ENCODE peak calls at places on chromosomes 16 and 17, in six cellular contexts. Y is mucosa of descending colon, P is GM06990, S is K562, R is AG04450, G is RWPE1. E is an unnamed sample.

GRCh38 chr17:75457047-75457654 is 716 bp downstream of the TMEM94 start:
- DNase-seq in Y (peak), P (no peak), S (no peak), R (no peak), G (no peak), E (peak)

GRCh38 chr17:55420067-55420775 is 1.4 kb downstream of the MMD start:
- DNase-seq in Y (peak), P (peak), S (no peak), R (no peak), G (no peak), E (no peak)

GRCh38 chr16:21036471-21036870 is 114.2 kb downstream of the DNAH3 start:
- DNase-seq in Y (no peak), P (no peak), S (no peak), R (no peak), G (no peak), E (no peak)

GRCh38 chr16:2200313-2200712 is 3.9 kb upstream of the CASKIN1 start:
- DNase-seq in Y (no peak), P (no peak), S (no peak), R (no peak), G (no peak), E (no peak)

GRCh38 chr16:25679468-25680010 is 12.2 kb upstream of the HS3ST4 start:
- DNase-seq in Y (no peak), P (no peak), S (no peak), R (no peak), G (no peak), E (no peak)

GRCh38 chr16:85681255-85681654 is 7.5 kb downstream of the GINS2 start:
- DNase-seq in Y (peak), P (no peak), S (no peak), R (no peak), G (no peak), E (no peak)

GRCh38 chr17:65455972-65456343 is 105.5 kb downstream of the AXIN2 start:
- DNase-seq in Y (peak), P (no peak), S (no peak), R (no peak), G (no peak), E (no peak)

GRCh38 chr16:69234460-69234859 is 47.5 kb downstream of the SNTB2 start:
- DNase-seq in Y (no peak), P (no peak), S (no peak), R (no peak), G (no peak), E (no peak)

DNA sequence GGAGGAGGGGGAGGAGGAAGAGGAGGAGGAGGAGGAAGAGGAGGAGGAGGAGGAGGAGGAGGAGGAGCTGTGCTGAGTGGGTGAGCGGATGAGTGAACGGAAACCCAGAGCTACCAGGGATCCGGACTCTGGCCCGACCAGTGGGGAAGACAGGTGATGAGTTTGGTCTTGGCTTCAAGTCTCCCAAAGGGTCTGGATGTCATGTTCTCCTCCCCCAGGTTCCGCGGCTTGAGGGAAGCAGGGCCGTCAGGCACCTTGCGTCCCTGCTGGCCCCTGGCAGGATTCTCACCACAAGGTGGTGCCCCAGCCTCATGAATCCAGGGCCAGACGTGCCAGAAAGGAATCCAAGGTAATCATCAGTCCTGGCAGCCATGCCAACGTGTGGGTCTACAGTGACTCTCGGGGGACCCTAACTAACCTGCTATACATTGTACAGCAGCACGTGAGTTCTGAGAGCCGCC is 13.5 kb upstream of the ABAT start:
- DNase-seq in Y (peak), P (peak), S (peak), R (peak), G (peak), E (peak)
- TF ChIP-seq CTCF in Y (peak), P (peak), S (peak), R (peak), G (peak), E (peak)

GRCh38 chr17:8154608-8155152 is 2.5 kb upstream of the PER1 start:
- DNase-seq in Y (no peak), P (no peak), S (no peak), R (no peak), G (no peak), E (no peak)

GRCh38 chr17:8158267-8159031 is 4.3 kb downstream of the VAMP2 start:
- DNase-seq in Y (peak), P (peak), S (peak), R (peak), G (peak), E (peak)

GRCh38 chr17:8155341-8156173 is 3.4 kb upstream of the PER1 start:
- DNase-seq in Y (peak), P (no peak), S (no peak), R (no peak), G (no peak), E (no peak)

GRCh38 chr17:8153957-8154607 is 1.9 kb upstream of the PER1 start:
- DNase-seq in Y (peak), P (peak), S (peak), R (peak), G (peak), E (peak)

DNA sequence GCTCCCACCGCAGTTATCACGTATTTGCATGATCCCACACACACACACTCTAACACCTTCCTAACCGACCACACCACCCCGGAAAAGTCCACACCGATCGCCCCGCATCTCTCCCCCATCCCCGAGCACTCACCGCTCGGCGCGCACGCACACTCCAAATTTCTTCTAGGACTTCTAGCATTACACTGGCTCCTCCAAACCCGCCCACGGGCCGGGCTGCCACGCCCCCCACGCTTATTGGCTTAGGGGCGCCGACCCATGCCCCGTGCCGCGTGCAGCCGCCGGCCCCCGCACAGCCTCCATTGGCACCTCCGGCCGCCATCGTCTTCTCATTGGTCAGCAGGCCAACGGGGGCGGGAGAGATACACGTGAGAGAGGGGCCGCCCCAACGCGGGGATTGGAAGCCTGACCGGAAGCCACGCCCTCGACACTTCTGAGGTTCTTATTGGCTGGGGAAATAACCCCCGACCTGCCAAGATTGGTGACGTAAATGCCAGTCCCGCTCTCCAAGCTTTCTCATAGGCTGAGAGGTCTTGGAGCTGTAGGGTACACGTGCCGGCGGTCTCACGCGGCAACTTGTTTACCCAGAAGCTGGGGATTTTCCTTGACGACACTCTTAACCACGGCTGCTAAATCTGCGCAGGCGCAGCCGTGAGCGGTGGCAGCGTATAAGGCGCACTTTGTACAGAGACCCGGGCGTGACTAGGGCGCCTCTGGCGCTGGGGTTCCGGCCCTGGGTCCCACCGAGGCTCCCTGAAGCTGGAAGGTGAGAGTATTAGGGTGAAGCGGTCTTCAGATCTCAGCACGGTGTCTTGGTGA is 4.2 kb upstream of the PER1 start:
- DNase-seq in Y (peak), P (peak), S (peak), R (peak), G (peak), E (peak)
- TF ChIP-seq CTCF in Y (no peak), P (no peak), S (peak), R (no peak), G (no peak), E (no peak)

GRCh38 chr17:33338242-33338641 is 45.1 kb upstream of the ASIC2 start:
- DNase-seq in Y (no peak), P (no peak), S (no peak), R (no peak), G (no peak), E (no peak)

GRCh38 chr17:33330877-33331276 is 37.8 kb upstream of the ASIC2 start:
- DNase-seq in Y (no peak), P (no peak), S (no peak), R (no peak), G (no peak), E (no peak)

GRCh38 chr17:33334703-33335102 is 41.6 kb upstream of the ASIC2 start:
- DNase-seq in Y (no peak), P (no peak), S (no peak), R (no peak), G (peak), E (no peak)

GRCh38 chr17:33335491-33336173 is 42.5 kb upstream of the ASIC2 start:
- DNase-seq in Y (no peak), P (no peak), S (no peak), R (no peak), G (no peak), E (no peak)
- TF ChIP-seq CTCF in Y (no peak), P (no peak), S (peak), R (peak), G (no peak), E (no peak)

GRCh38 chr16:12021578-12022265 is 45.2 kb downstream of the SNX29 start:
- DNase-seq in Y (no peak), P (no peak), S (no peak), R (no peak), G (no peak), E (no peak)

GRCh38 chr16:12017583-12017982 is 41.0 kb downstream of the SNX29 start:
- DNase-seq in Y (no peak), P (no peak), S (no peak), R (peak), G (no peak), E (no peak)

GRCh38 chr16:12011565-12011964 is 35.0 kb downstream of the SNX29 start:
- DNase-seq in Y (no peak), P (no peak), S (peak), R (no peak), G (no peak), E (no peak)

GRCh38 chr16:12020007-12020406 is 43.5 kb downstream of the SNX29 start:
- DNase-seq in Y (no peak), P (no peak), S (no peak), R (no peak), G (no peak), E (no peak)

DNA sequence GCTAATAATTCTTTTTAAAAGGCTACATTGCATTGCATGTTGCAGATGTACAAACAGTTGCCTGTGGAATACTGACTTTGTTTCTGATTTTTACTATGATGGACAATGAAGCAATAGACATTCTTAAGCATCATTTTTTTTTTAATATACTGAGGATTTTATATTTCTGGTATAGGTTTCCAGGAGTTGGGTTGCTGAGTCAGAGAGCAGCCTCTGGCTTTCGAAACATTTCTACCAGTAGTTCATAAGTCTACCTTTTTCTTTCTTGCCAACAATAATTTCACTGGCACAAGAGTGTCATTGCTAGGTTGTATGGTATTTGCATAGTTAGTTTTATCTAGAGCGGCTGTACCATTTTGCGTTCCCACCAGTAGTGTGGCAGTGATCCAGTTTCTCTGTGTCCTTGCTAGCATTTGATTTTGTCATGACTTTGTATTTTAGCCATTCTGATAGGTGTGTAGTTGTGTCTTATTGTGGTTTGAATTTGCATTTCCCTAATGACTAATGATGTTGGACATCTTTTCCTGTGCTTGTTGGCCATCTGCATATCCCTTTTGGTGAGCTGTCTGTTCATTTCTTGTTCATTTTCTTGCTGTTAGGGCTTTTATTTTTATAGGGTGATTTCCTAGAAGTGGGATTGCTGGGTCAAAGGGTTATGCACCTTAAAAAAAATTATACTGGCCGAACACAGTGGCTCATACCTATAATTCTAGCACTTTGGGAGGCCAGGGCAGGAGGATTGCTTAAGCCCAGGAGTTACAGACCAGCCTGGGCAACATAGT is 39.8 kb downstream of the SNX29 start:
- DNase-seq in Y (no peak), P (no peak), S (no peak), R (no peak), G (no peak), E (no peak)
- TF ChIP-seq CTCF in Y (no peak), P (no peak), S (no peak), R (no peak), G (no peak), E (no peak)

GRCh38 chr16:30619643-30620042 is 9.5 kb upstream of the ZNF689 start:
- DNase-seq in Y (no peak), P (no peak), S (no peak), R (no peak), G (no peak), E (no peak)

GRCh38 chr16:30609928-30610839 is at the start of gene ZNF689:
- DNase-seq in Y (peak), P (peak), S (peak), R (peak), G (peak), E (peak)

GRCh38 chr16:30619207-30619606 is 9.0 kb upstream of the ZNF689 start:
- DNase-seq in Y (no peak), P (no peak), S (no peak), R (no peak), G (no peak), E (no peak)

GRCh38 chr16:30615358-30616076 is 5.3 kb upstream of the ZNF689 start:
- DNase-seq in Y (peak), P (peak), S (peak), R (no peak), G (no peak), E (peak)
- TF ChIP-seq CTCF in Y (peak), P (peak), S (peak), R (peak), G (no peak), E (peak)

DNA sequence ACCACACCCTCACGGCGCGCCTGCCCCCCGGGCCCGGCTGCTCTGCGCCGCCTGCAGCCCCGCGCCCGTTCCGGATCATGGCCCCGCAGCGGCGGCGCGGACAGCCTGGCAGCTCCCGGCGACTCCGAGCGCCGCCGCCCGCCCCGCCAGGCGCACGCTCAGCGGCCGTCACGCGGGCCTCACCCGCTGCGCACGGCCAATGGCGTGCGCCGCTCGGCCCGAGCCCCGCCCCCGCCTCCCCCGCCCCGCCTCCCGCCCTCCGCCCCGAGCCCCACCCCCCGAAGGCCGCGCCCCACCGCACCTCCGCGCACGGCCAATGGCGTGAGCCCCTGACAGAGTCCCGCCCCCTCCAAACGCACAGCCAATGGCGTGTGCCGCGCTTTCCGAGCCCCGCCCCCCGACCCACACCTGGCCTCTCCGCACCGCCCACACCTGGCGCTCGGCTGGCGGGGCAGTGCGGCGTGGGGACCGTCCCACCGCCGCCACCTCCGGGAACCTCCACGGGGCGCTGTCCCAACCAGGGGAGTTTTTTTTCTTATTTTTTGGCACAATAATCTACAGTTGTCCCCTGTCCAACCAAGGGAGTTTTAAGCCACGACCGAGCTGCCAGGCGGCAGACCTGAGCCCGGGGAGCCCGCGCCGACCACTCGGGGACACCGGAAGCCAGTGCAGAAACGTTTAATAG is at the start of gene PCYT2:
- DNase-seq in Y (peak), P (peak), S (peak), R (peak), G (peak), E (peak)
- TF ChIP-seq CTCF in Y (no peak), P (peak), S (peak), R (no peak), G (no peak), E (no peak)

GRCh38 chr17:68908045-68908444 is 47.1 kb downstream of the ABCA8 start:
- DNase-seq in Y (no peak), P (peak), S (no peak), R (no peak), G (no peak), E (no peak)

GRCh38 chr17:68906638-68907037 is 48.6 kb downstream of the ABCA8 start:
- DNase-seq in Y (no peak), P (no peak), S (no peak), R (no peak), G (no peak), E (no peak)

GRCh38 chr17:68910789-68911431 is 44.3 kb downstream of the ABCA8 start:
- DNase-seq in Y (no peak), P (no peak), S (no peak), R (no peak), G (no peak), E (no peak)

GRCh38 chr17:68909066-68909465 is 46.1 kb downstream of the ABCA8 start:
- DNase-seq in Y (peak), P (peak), S (no peak), R (peak), G (peak), E (peak)

DNA sequence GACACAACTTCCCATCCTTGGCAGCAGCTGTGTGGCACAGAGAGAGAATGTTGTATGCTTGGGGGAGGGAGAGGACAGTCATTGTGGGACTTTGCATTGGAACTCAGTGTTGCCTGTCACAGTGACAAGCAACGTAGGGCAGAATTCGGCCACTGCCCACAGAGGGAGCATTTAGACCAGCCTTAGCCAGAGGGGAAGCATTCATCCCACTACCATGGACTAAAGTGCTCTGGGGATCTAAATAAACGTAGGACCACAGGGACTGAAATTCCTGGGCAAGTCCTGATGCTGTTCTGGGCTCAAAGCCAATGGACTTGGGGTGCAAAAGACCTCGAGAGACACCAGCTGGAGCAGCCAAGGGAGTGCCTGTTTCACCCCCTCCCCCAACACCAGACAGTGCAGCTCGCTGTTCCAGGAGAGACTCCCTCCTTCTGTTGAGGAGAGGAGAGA is 44.9 kb downstream of the ABCA8 start:
- DNase-seq in Y (no peak), P (no peak), S (no peak), R (no peak), G (no peak), E (no peak)
- TF ChIP-seq CTCF in Y (no peak), P (no peak), S (no peak), R (no peak), G (no peak), E (no peak)

E was measured in Calu3.